ENCODE peak calls at places on chromosomes 4 and X, in eight cellular contexts. L is esophagus squamous epithelium, O is keratinocyte, U is Peyer's patch, E is tibial artery, S is lung, W is small intestine, G is upper lobe of right lung. K is an unnamed sample. For H3K27me3 and H3K9me3, the result is how much of the 10 kb centered on the place peaks cover.

GRCh38 chr4:181569553-181569952 is 673.6 kb upstream of the TENM3 start:
- DNase-seq in L (no peak), O (no peak), U (no peak), E (no peak), S (no peak), W (peak), G (no peak), K (peak)

GRCh38 chr4:145731026-145731425 is 51.1 kb downstream of the C4orf51 start:
- DNase-seq in L (no peak), O (no peak), U (no peak), E (no peak), S (no peak), W (peak), G (no peak), K (no peak)

GRCh38 chrX:151004085-151004484 is 20.9 kb downstream of the HMGB3 start:
- DNase-seq in L (no peak), O (no peak), U (no peak), E (no peak), S (no peak), W (no peak), G (no peak), K (no peak)

GRCh38 chr4:184617611-184618196 is 31.5 kb downstream of the CASP3 start:
- DNase-seq in L (no peak), O (no peak), U (no peak), E (no peak), S (no peak), W (peak), G (no peak), K (no peak)

GRCh38 chr4:78056265-78057129 is 626 bp upstream of the FRAS1 start:
- DNase-seq in L (no peak), O (peak), U (peak), E (peak), S (peak), W (peak), G (peak), K (no peak)

GRCh38 chr4:80335554-80336358 is at the start of gene CFAP299:
- DNase-seq in L (peak), O (no peak), U (peak), E (peak), S (peak), W (peak), G (peak), K (peak)

GRCh38 chr4:10140866-10141759 is 24.5 kb upstream of the WDR1 start:
- DNase-seq in L (no peak), O (no peak), U (no peak), E (no peak), S (no peak), W (no peak), G (no peak), K (no peak)

GRCh38 chrX:3346436-3347329 is at the start of gene MXRA5:
- DNase-seq in L (no peak), O (no peak), U (no peak), E (no peak), S (no peak), W (no peak), G (no peak), K (no peak)

GRCh38 chrX:74525116-74525515 is 89.3 kb downstream of the RLIM start:
- DNase-seq in L (no peak), O (no peak), U (no peak), E (no peak), S (no peak), W (no peak), G (no peak), K (no peak)

GRCh38 chrX:1658083-1658463 is 43.2 kb downstream of the ASMT start:
- DNase-seq in L (no peak), O (no peak), U (no peak), E (peak), S (no peak), W (no peak), G (no peak), K (no peak)

GRCh38 chr4:4524364-4524763 is 17.5 kb downstream of the STX18 start:
- DNase-seq in L (no peak), O (no peak), U (peak), E (no peak), S (no peak), W (peak), G (no peak), K (peak)

GRCh38 chr4:28973591-28974350 is 1746.4 kb upstream of the PCDH7 start:
- DNase-seq in L (no peak), O (no peak), U (no peak), E (no peak), S (no peak), W (no peak), G (no peak), K (no peak)

GRCh38 chr4:100086766-100087431 is 103.4 kb downstream of the DDIT4L start:
- DNase-seq in L (no peak), O (no peak), U (no peak), E (no peak), S (no peak), W (no peak), G (no peak), K (no peak)

GRCh38 chrX:15911729-15912550 is 57.3 kb upstream of the AP1S2 start:
- DNase-seq in L (no peak), O (no peak), U (no peak), E (no peak), S (no peak), W (no peak), G (no peak), K (no peak)

GRCh38 chr4:149781150-149781549 is 34.5 kb downstream of the IQCM start:
- DNase-seq in L (no peak), O (no peak), U (no peak), E (no peak), S (no peak), W (no peak), G (no peak), K (no peak)

GRCh38 chrX:47507204-47507878 is 24.3 kb upstream of the ZNF41 start:
- DNase-seq in L (no peak), O (no peak), U (no peak), E (no peak), S (no peak), W (no peak), G (no peak), K (no peak)

GRCh38 chr4:47270226-47270888 is 193.1 kb downstream of the COMMD8 start:
- DNase-seq in L (no peak), O (no peak), U (no peak), E (no peak), S (no peak), W (peak), G (no peak), K (no peak)

GRCh38 chr4:140252742-140253555 is 99.0 kb upstream of the MAML3 start:
- DNase-seq in L (no peak), O (no peak), U (peak), E (peak), S (peak), W (peak), G (peak), K (peak)

GRCh38 chr4:153497091-153497531 is 31.0 kb downstream of the TMEM131L start:
- DNase-seq in L (no peak), O (no peak), U (no peak), E (no peak), S (no peak), W (peak), G (no peak), K (no peak)

GRCh38 chrX:23661671-23662070 is 5.6 kb upstream of the PRDX4 start:
- DNase-seq in L (no peak), O (no peak), U (no peak), E (no peak), S (no peak), W (no peak), G (no peak), K (no peak)

GRCh38 chr4:95508421-95508820 is 40.4 kb downstream of the UNC5C start:
- DNase-seq in L (no peak), O (no peak), U (no peak), E (no peak), S (no peak), W (no peak), G (no peak), K (no peak)

GRCh38 chr4:42487230-42487629 is 89.9 kb downstream of the SHISA3 start:
- DNase-seq in L (no peak), O (no peak), U (no peak), E (no peak), S (no peak), W (no peak), G (no peak), K (no peak)

GRCh38 chr4:78534286-78534955 is 17.1 kb upstream of the ANXA3 start:
- DNase-seq in L (no peak), O (no peak), U (no peak), E (no peak), S (no peak), W (no peak), G (no peak), K (no peak)

GRCh38 chr4:108118505-108118904 is 50.2 kb downstream of the LEF1 start:
- DNase-seq in L (no peak), O (no peak), U (no peak), E (no peak), S (no peak), W (peak), G (no peak), K (peak)

GRCh38 chr4:182624281-182624680 is 292.9 kb downstream of the DCTD start:
- DNase-seq in L (no peak), O (no peak), U (no peak), E (no peak), S (no peak), W (no peak), G (no peak), K (no peak)

GRCh38 chrX:119943185-119943988 is at the start of gene NKAP:
- DNase-seq in L (peak), O (peak), U (peak), E (peak), S (peak), W (peak), G (peak), K (peak)

DNA sequence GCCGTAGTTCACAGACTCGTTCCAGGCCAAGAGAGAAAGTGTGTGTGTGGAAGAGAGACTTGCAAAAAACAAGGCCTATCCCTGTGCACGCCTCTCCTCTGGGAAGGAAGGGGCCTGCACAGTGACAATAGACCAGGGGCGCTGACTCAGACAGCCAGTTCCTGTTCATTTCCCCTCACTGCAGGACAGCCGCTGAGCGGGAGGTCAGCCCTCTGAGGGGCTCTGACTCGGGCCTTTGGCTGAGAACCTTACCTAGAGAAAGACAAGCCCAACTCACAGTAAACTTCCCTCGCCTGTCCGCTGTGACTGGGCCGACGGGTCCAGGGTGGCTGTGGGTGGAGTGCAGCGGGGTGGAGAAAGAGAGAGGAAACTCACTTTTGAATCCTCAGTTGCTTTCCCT is 52.1 kb downstream of the RTL5 start:
- DNase-seq in L (no peak), O (no peak), U (no peak), E (no peak), S (no peak), W (no peak), G (no peak), K (no peak)
- H3K27me3 ChIP-seq in L (under half), O (under half), U (under half), E (under half), S (under half), W (under half), G (under half), K (under half)

DNA sequence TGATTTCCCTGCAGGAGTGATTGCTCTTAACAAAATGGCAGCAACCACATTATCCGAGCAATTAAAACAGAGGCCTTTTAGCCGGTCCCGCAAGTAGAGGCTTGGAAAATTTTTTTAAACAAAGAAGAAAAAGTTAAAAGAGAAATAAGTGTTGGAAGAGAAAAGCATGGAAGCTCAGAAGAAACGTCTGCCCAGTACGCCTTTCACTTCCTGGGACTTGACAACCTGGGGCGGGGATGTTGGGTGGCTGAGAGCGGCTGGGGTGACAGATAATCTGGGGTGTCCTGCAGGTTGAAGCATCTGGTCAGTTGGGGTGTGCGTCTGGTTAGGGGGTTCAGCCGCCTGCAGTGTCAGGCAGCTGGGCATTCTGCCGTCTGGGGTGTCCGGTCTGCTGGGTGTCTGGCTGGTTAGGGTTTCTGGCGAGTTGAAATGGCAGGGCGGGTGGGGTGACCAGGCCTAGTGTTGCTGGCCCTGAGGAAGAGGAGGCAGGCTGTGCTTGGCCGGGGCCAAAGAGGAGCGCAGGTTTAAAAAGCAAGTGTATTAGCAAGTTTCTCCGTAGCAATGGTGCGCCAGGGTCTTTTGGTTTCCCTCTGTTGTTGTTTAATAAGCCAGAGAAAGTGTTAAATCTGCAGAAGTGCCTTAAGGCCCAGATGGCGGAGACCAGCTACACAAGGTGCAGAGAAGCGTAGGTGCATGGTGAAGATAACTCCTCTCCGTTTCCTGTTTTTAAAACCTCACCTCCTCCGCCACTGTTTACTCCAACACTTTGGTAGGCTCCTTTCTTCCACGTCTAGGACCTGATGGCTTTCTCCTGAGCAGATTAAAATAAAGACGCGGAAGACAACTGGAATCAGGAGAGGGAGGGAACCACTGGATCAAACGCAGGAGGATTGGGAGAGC is 5.6 kb downstream of the HAND2 start:
- DNase-seq in L (no peak), O (no peak), U (no peak), E (no peak), S (no peak), W (no peak), G (no peak), K (no peak)
- H3K9me3 ChIP-seq in L (under half), O (under half), U (under half), E (under half), S (under half), W (under half), G (under half), K (under half)

DNA sequence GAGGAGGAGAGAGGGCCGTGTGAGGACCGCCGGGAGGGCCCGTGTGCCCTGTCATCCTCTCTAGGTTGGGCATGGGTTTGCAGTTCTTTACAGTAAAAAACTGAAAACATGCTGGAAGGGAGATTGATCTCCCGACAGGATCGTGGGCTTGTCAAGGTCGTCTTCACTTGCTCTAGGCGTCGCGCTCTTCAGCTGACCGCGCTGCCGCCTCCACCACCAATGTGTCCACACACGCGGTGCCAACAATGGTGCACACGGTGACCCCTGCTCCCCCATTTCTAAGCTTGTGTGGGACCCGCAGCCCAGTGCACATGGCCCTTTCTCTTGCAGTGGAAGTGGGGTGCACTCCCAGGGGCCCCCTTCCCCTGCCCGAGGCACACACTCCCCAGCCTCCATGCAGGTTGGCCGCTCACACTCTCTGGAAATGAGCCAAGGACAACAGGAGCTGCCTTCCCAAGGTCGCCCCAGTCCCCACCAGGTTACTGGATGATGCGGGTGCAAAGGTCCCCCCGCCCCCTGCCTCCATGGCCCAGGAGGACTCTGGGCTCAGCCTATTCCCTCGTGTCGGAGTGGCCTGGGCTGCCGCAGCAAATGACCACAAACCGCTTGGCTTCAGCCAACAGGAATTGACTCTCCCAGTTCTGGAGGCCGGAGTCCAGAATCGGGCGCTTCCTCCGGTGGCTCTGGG is 1.7 kb upstream of the ZFP92 start:
- DNase-seq in L (no peak), O (no peak), U (no peak), E (no peak), S (no peak), W (no peak), G (no peak), K (no peak)
- H3K27me3 ChIP-seq in L (under half), O (under half), U (under half), E (under half), S (under half), W (under half), G (under half), K (under half)

DNA sequence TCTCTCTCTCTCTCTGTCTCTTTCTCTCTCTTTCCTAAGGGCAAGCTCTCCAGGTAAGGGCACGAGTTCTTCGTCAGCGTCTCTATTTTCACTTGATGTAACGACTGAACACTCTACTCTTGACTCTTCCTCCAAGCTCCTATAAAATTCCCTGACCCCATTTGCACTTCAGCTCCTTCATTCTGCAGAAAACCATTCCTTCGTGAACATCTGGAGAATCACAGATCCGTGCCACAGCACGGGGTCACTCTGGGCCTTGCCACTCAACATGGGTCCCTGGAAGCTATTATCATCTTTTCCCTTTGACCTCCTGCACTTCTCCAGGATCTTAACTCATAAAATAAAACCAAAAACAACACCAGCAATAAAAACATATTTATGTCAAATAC is 112.0 kb upstream of the LNX1 start:
- DNase-seq in L (no peak), O (no peak), U (no peak), E (no peak), S (no peak), W (no peak), G (no peak), K (no peak)
- H3K9me3 ChIP-seq in L (under half), O (under half), U (under half), E (under half), S (under half), W (under half), G (under half), K (under half)

GRCh38 chr4:6386091-6386490 is 86.3 kb downstream of the PPP2R2C start:
- DNase-seq in L (no peak), O (no peak), U (no peak), E (no peak), S (no peak), W (no peak), G (no peak), K (no peak)
- H3K27me3 ChIP-seq in L (under half), O (under half), U (under half), E (under half), S (under half), W (under half), G (under half), K (half or more)

GRCh38 chr4:73170518-73171198 is 87.9 kb downstream of the ANKRD17 start:
- DNase-seq in L (no peak), O (no peak), U (no peak), E (no peak), S (no peak), W (no peak), G (no peak), K (no peak)

GRCh38 chr4:73166212-73166611 is 92.4 kb downstream of the ANKRD17 start:
- DNase-seq in L (no peak), O (no peak), U (no peak), E (no peak), S (no peak), W (no peak), G (no peak), K (no peak)

GRCh38 chr4:73172166-73172565 is 86.4 kb downstream of the ANKRD17 start:
- DNase-seq in L (no peak), O (no peak), U (no peak), E (no peak), S (no peak), W (no peak), G (no peak), K (no peak)
- H3K9me3 ChIP-seq in L (under half), O (under half), U (under half), E (under half), S (under half), W (under half), G (under half), K (under half)

GRCh38 chrX:107982356-107982755 is at the start of gene TEX13B:
- DNase-seq in L (no peak), O (no peak), U (no peak), E (no peak), S (no peak), W (no peak), G (no peak), K (no peak)

GRCh38 chrX:107978707-107979307 is 3.4 kb downstream of the TEX13B start:
- DNase-seq in L (no peak), O (no peak), U (no peak), E (no peak), S (no peak), W (peak), G (no peak), K (no peak)

GRCh38 chrX:107985032-107985431 is 2.9 kb upstream of the TEX13B start:
- DNase-seq in L (no peak), O (no peak), U (no peak), E (no peak), S (no peak), W (no peak), G (no peak), K (no peak)

GRCh38 chrX:107978080-107978479 is 4.1 kb downstream of the TEX13B start:
- DNase-seq in L (no peak), O (no peak), U (no peak), E (no peak), S (no peak), W (no peak), G (no peak), K (no peak)

DNA sequence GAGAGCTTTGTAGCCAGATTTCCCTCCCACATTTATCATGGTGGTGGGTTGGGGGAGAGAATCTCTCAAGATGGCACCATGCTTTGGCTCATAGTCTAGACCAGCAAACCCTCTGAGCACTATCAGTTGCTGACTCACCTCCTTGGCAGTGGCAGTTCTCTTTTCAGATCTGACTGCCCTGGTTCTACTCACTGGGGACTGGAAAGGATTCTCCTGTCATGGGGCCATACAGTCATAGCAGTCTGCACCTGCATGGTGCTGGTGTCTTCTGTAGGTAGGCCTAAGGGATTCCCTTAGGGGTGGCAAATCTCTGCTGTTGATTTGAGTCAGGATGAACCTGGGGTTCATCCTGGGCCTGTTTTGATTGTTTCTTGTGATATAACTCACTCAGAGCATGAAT is 2.6 kb downstream of the TEX13B start:
- DNase-seq in L (no peak), O (no peak), U (no peak), E (no peak), S (no peak), W (no peak), G (no peak), K (no peak)
- H3K27me3 ChIP-seq in L (under half), O (under half), U (under half), E (under half), S (under half), W (under half), G (under half), K (under half)

GRCh38 chr4:1253831-1254230 is 4.9 kb upstream of the CTBP1 start:
- DNase-seq in L (no peak), O (no peak), U (peak), E (no peak), S (no peak), W (no peak), G (no peak), K (no peak)

GRCh38 chr4:1251773-1252066 is 2.8 kb upstream of the CTBP1 start:
- DNase-seq in L (no peak), O (no peak), U (no peak), E (no peak), S (no peak), W (no peak), G (no peak), K (no peak)

GRCh38 chr4:1255151-1255550 is 6.2 kb upstream of the CTBP1 start:
- DNase-seq in L (no peak), O (no peak), U (no peak), E (no peak), S (no peak), W (no peak), G (no peak), K (no peak)

GRCh38 chr4:1250921-1251772 is 2.2 kb upstream of the CTBP1 start:
- DNase-seq in L (no peak), O (no peak), U (no peak), E (no peak), S (no peak), W (no peak), G (no peak), K (no peak)

GRCh38 chr4:1252928-1253492 is 4.1 kb upstream of the CTBP1 start:
- DNase-seq in L (no peak), O (no peak), U (peak), E (no peak), S (no peak), W (no peak), G (no peak), K (no peak)
- H3K9me3 ChIP-seq in L (under half), O (under half), U (under half), E (under half), S (under half), W (under half), G (under half), K (under half)